ENCODE peak calls at places on chromosomes 13 and 19, in four cellular contexts. W is AG10803, H is epithelial cell of proximal tubule, T is thoracic aorta. K is an unnamed sample.

GRCh38 chr13:111339366-111340143 is 19.1 kb downstream of the TEX29 start:
- DNase-seq in W (no peak), H (no peak), T (no peak), K (no peak)

GRCh38 chr13:97125810-97126738 is 96.1 kb upstream of the MBNL2 start:
- DNase-seq in W (peak), H (no peak), T (no peak), K (no peak)

GRCh38 chr13:95481051-95481775 is 71.3 kb upstream of the CLDN10 start:
- DNase-seq in W (no peak), H (no peak), T (no peak), K (no peak)

GRCh38 chr19:39021063-39021462 is 11.3 kb downstream of the FBXO27 start:
- DNase-seq in W (no peak), H (no peak), T (no peak), K (no peak)

GRCh38 chr13:27650312-27650711 is 28.6 kb downstream of the POLR1D start:
- DNase-seq in W (no peak), H (no peak), T (no peak), K (no peak)

GRCh38 chr13:112748947-112749346 is 59.1 kb downstream of the ATP11A start:
- DNase-seq in W (peak), H (no peak), T (no peak), K (peak)

GRCh38 chr13:46114599-46114998 is 9.8 kb upstream of the CPB2 start:
- DNase-seq in W (no peak), H (no peak), T (no peak), K (no peak)

GRCh38 chr13:33073338-33073737 is 57.1 kb downstream of the KL start:
- DNase-seq in W (no peak), H (no peak), T (no peak), K (no peak)

GRCh38 chr19:2974342-2974932 is 2.9 kb upstream of the TLE6 start:
- DNase-seq in W (no peak), H (no peak), T (no peak), K (no peak)

GRCh38 chr19:24073807-24074206 is 13.2 kb upstream of the ZNF254 start:
- DNase-seq in W (no peak), H (no peak), T (no peak), K (no peak)

GRCh38 chr13:98411617-98412310 is 165.1 kb downstream of the STK24 start:
- DNase-seq in W (peak), H (no peak), T (no peak), K (no peak)

GRCh38 chr19:32719611-32720059 is at the start of gene TDRD12:
- DNase-seq in W (no peak), H (no peak), T (no peak), K (no peak)

GRCh38 chr19:3095375-3096191 is 1.4 kb downstream of the GNA11 start:
- DNase-seq in W (no peak), H (no peak), T (no peak), K (no peak)

DNA sequence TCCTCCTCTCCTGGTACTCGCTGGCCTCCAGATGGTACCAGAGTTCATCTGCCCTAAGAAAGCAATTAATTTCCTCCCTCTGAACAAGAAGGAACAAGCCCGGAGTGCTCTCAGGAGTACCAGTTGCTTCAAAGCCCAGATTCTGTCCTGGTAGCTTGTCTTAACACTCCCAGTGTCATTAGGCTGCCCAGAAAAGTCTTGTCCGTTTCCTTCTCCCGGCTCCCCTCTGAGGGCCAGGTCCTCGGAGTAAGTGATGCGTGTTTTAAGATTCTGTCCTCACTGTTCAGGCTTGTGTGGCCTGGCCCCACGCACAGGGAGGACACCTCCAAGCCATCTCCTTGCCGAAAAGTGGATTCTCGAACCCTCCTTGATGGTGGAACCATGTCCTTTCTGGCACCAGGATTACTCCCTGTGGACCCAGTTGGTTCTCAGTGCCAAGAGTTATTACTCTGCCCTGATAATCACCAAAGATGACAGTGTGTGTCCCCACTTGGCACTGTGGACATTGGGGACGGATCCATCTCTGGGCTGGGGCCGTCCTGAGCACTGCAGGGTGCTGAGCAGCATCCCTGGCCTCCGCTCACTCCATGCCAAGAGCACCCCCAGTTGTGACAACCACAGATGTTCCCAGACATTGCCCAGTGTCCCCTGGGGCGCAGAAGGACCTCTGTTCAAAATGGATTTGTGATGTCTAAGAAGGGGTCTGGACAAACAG is 52.5 kb downstream of the RFX2 start:
- DNase-seq in W (no peak), H (no peak), T (no peak), K (no peak)
- TF ChIP-seq CTCF in W (peak), H (no peak), T (no peak), K (peak)

GRCh38 chr19:29745253-29745652 is 30.2 kb upstream of the C19orf12 start:
- DNase-seq in W (no peak), H (no peak), T (no peak), K (no peak)
- TF ChIP-seq CTCF in W (peak), H (peak), T (no peak), K (no peak)

GRCh38 chr13:26540319-26540718 is 17.2 kb upstream of the WASF3 start:
- DNase-seq in W (no peak), H (no peak), T (no peak), K (no peak)

GRCh38 chr13:26541678-26542553 is 15.6 kb upstream of the WASF3 start:
- DNase-seq in W (no peak), H (no peak), T (no peak), K (no peak)

GRCh38 chr13:26539738-26540292 is 17.7 kb upstream of the WASF3 start:
- DNase-seq in W (no peak), H (no peak), T (no peak), K (no peak)

GRCh38 chr13:26541041-26541440 is 16.4 kb upstream of the WASF3 start:
- DNase-seq in W (no peak), H (no peak), T (no peak), K (no peak)

DNA sequence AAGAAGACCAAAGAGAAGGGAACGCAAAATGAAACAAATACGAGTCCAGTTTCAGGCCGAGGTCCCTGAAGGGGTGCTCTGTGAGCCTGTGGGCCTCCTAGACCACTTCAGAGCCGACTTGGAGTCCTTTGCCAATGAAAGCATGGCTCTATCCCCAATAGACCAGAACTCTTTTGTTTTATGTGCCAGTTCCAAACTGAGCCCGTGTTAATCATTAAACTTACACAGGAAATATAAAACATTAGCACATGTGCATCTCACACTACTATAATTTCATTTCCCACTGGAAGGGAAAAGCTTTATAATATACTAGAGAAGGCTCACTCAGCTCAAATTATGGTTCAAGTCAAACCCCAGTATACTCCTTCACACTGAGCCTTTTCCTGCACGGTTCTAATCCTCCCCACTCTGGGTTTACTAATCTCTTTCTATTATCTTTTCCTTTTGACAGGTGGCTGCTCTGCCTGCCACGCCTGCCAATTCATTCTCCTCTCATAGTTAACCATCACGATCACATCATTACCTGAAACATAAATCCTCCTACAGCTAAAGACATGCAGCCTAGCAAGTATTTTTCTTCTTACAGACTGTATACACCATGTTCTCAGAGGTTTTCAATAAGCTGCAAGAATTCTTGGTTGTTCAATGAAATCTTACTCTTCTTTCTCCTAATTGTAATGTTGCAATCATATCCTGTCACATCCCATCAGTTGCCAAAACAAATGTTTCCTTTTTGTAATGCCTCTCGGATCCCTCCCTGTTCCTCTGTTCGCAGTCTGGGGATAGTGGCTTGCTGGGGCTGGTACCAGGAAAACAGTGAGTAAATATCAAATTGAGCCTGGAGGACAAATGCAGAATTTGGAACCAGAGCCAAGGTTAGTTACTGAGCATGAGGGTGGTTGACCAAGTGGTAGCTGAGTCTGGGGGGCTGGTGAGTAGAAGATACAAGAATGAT is 18.8 kb upstream of the WASF3 start:
- DNase-seq in W (no peak), H (no peak), T (no peak), K (no peak)
- TF ChIP-seq CTCF in W (no peak), H (no peak), T (no peak), K (no peak)

GRCh38 chr19:44752123-44752815 is 3.8 kb downstream of the BCL3 start:
- DNase-seq in W (no peak), H (no peak), T (no peak), K (no peak)

GRCh38 chr19:44754743-44755066 is 6.2 kb downstream of the BCL3 start:
- DNase-seq in W (no peak), H (no peak), T (no peak), K (no peak)

GRCh38 chr19:44753619-44753931 is 5.1 kb downstream of the BCL3 start:
- DNase-seq in W (no peak), H (no peak), T (no peak), K (no peak)

GRCh38 chr19:44753932-44754742 is 5.6 kb downstream of the BCL3 start:
- DNase-seq in W (peak), H (no peak), T (peak), K (peak)

DNA sequence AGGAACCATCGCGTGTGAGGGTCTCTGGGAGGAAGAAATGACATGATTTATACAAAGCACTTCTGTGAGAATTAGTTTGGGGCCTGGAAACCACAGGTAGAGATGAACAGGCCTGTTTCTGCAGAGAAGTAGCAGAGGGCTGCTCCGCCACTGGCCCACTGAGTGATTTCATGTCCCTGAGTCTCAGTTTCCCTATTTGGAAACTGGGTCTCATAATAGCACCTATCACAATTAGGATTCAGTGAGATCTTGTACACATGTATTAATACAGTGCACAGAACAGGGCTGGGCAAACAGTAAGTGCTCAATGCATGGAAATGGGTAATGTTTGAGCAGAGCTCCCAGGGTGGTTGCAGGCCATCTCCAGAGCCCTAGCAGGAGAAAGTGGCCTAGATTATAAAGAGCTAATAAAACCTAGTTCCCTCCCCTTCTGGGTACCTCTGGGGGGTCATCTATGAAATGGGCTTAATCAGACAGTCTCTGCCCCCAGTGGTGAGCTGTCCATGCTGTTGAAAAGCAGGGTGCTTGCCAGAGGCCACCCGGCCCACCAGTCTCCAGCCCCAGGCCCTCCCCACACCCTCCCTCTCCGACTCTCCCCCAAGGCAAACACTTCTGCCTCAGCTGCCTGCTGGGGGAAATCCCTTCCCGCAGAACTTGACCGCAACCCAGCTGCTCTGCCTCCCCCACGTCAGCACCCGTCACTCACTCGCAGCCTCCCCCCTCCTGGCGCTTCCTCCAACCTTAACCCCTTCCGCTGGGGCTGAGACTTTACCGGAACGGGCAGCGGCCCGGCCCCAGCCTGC is 4.5 kb downstream of the BCL3 start:
- DNase-seq in W (peak), H (peak), T (peak), K (peak)
- TF ChIP-seq CTCF in W (peak), H (no peak), T (no peak), K (no peak)

DNA sequence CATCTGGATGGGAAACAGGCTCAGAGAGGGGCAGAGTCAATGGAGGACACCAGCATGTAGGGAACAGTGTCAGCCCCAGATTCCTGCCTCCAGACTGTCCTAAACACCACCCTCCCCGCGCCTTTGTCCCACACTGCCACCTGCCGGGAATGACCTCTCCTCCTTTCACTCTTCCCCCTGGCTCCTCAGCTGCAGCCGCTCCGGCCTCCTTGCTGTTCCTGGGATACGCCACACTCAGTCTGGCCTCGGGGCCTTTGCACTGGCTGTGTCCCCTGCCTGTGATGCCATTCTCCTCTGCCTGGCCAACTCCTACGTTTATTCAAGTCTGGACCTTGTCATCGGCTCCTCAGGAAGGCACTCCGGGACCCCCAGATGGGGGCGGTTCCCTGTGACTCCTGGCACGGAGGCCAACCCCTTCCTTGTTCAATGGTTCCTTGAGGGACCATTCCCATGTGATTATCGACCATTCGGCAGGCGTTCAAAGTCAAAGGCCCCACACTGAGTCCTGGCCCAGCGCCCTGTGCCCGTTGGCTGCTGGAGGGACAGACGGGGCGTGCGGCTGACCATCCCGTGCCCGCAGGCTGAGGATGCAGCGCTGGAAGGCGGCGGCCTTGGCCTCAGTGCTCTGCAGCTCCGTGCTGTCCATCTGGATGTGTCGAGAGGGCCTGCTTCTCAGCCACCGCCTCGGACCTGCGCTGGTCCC is 15.8 kb downstream of the FUT6 start:
- DNase-seq in W (no peak), H (no peak), T (no peak), K (no peak)
- TF ChIP-seq CTCF in W (peak), H (peak), T (no peak), K (no peak)

GRCh38 chr13:38900188-38900587 is 90.4 kb downstream of the STOML3 start:
- DNase-seq in W (no peak), H (no peak), T (no peak), K (no peak)
- TF ChIP-seq CTCF in W (no peak), H (peak), T (no peak), K (no peak)

GRCh38 chr13:22944378-22944777 is 236.4 kb upstream of the SGCG start:
- DNase-seq in W (no peak), H (no peak), T (no peak), K (no peak)
- TF ChIP-seq CTCF in W (no peak), H (no peak), T (no peak), K (no peak)